ENCODE peak calls at places on chromosomes 1 and 21, in seven cellular contexts. E is K562, T is SK-N-SH, Z is HCT116, S is H1, W is GM12878, R is HepG2. O is an unnamed sample.

GRCh38 chr1:207999274-207999915 is 88.5 kb upstream of the CD34 start:
- DNase-seq in R (no peak), W (no peak), S (no peak), E (no peak), T (no peak), Z (no peak), O (no peak)

GRCh38 chr1:94527447-94528031 is 14.0 kb downstream of the F3 start:
- DNase-seq in Z (peak), T (no peak), E (peak), W (no peak), R (no peak), S (no peak), O (no peak)

GRCh38 chr1:167345386-167345733 is 124.7 kb downstream of the POU2F1 start:
- DNase-seq in Z (no peak), R (no peak), E (no peak), W (no peak), S (no peak), T (no peak), O (no peak)

GRCh38 chr1:206698990-206699586 is 14.4 kb downstream of the MAPKAPK2 start:
- DNase-seq in S (no peak), Z (no peak), W (no peak), E (no peak), R (no peak), T (no peak), O (no peak)

GRCh38 chr1:234683856-234684632 is 74.1 kb upstream of the IRF2BP2 start:
- DNase-seq in T (no peak), S (no peak), E (no peak), W (no peak), Z (peak), R (peak), O (peak)

GRCh38 chr1:159897962-159898361 is 2.0 kb downstream of the CFAP45 start:
- DNase-seq in S (no peak), R (no peak), W (no peak), T (no peak), Z (no peak), E (no peak), O (no peak)

GRCh38 chr1:37667023-37667769 is 25.1 kb upstream of the CDCA8 start:
- DNase-seq in Z (no peak), R (no peak), W (no peak), T (peak), E (no peak), S (no peak), O (no peak)

GRCh38 chr1:200938955-200939354 is 44.3 kb downstream of the INAVA start:
- DNase-seq in T (no peak), S (no peak), E (no peak), W (no peak), R (no peak), Z (no peak), O (no peak)

GRCh38 chr1:22850681-22851080 is 122.0 kb downstream of the LACTBL1 start:
- DNase-seq in R (no peak), S (no peak), T (peak), Z (no peak), W (no peak), E (no peak), O (no peak)

GRCh38 chr1:3192825-3193224 is 123.8 kb downstream of the PRDM16 start:
- DNase-seq in T (no peak), E (no peak), W (no peak), R (peak), S (no peak), Z (no peak), O (no peak)

GRCh38 chr1:71621785-71622184 is 541.0 kb upstream of the ZRANB2 start:
- DNase-seq in E (no peak), S (no peak), T (no peak), Z (no peak), R (no peak), W (no peak), O (no peak)

GRCh38 chr1:15681346-15682290 is 2.5 kb upstream of the PLEKHM2 start:
- DNase-seq in E (no peak), Z (no peak), R (no peak), S (no peak), T (no peak), W (no peak), O (no peak)

GRCh38 chr21:45539796-45540600 is 2.2 kb downstream of the SLC19A1 start:
- DNase-seq in R (no peak), Z (no peak), S (no peak), W (no peak), T (no peak), E (no peak), O (no peak)

GRCh38 chr1:243421784-243422183 is 165.9 kb downstream of the SDCCAG8 start:
- DNase-seq in T (peak), W (no peak), S (no peak), R (no peak), Z (no peak), E (no peak), O (no peak)

GRCh38 chr1:211910917-211911485 is 80.4 kb upstream of the LPGAT1 start:
- DNase-seq in S (no peak), W (no peak), Z (no peak), R (no peak), T (no peak), E (no peak), O (no peak)

DNA sequence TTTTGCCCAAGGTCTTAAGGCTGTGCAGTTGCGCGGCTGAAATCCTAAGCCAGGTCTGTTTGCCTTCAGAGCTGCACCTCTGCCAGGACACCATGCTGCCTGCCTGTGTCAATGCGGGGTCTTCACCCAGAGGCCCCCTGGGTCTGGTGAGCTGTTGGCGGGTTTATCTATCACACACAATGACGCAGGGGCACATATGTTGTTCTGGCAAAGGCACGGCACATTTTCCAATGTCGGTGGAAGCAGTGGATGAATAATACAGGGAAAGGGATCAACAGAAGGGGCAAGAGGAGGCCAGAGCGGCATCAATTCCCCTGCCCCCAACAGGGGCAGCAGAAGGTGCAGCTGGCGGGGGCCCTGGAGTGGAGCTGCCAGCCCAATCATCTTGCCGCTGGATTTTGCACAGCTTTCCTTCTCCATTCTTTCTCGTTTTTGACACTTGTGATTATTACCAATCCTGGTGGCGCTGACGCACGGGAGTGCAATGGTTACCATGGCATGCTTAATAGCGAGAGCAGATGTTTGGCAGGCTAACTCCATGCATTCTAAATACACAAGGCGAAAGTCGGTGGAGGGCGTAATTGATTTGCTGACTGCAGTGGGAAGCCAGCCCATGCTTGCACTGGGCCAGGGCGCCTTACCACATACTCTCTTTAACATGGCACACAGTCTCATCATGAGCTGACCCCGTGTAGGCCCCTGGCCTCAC is 45.8 kb upstream of the CYP2J2 start:
- DNase-seq in T (no peak), E (no peak), R (no peak), S (no peak), W (no peak), Z (no peak), O (no peak)
- TF ChIP-seq YY1 in T (no peak), E (no peak), R (no peak), S (no peak), W (no peak), Z (no peak), O (no peak)

GRCh38 chr1:61101461-61102440 is 19.4 kb downstream of the NFIA start:
- DNase-seq in W (no peak), E (no peak), S (no peak), R (no peak), Z (no peak), T (no peak), O (no peak)

GRCh38 chr1:61100578-61100977 is 18.2 kb downstream of the NFIA start:
- DNase-seq in Z (no peak), E (no peak), S (no peak), W (no peak), R (no peak), T (no peak), O (no peak)

GRCh38 chr1:61109158-61109557 is 26.8 kb downstream of the NFIA start:
- DNase-seq in E (no peak), W (no peak), R (peak), Z (no peak), S (no peak), T (no peak), O (no peak)

GRCh38 chr1:61107638-61108037 is 25.3 kb downstream of the NFIA start:
- DNase-seq in T (no peak), Z (no peak), R (no peak), S (no peak), W (no peak), E (no peak), O (no peak)

GRCh38 chr1:61104213-61104612 is 21.9 kb downstream of the NFIA start:
- DNase-seq in E (no peak), Z (no peak), W (no peak), T (no peak), R (no peak), S (no peak), O (no peak)
- H3K9ac ChIP-seq in E (peak), Z (no peak), W (no peak), T (no peak), R (no peak), S (no peak), O (no peak)

GRCh38 chr1:205518616-205519540 is 14.4 kb downstream of the CDK18 start:
- DNase-seq in Z (no peak), S (no peak), T (no peak), W (no peak), R (no peak), E (no peak), O (no peak)
- TF ChIP-seq YY1 in Z (no peak), S (no peak), T (no peak), W (no peak), R (no peak), E (no peak), O (no peak)

DNA sequence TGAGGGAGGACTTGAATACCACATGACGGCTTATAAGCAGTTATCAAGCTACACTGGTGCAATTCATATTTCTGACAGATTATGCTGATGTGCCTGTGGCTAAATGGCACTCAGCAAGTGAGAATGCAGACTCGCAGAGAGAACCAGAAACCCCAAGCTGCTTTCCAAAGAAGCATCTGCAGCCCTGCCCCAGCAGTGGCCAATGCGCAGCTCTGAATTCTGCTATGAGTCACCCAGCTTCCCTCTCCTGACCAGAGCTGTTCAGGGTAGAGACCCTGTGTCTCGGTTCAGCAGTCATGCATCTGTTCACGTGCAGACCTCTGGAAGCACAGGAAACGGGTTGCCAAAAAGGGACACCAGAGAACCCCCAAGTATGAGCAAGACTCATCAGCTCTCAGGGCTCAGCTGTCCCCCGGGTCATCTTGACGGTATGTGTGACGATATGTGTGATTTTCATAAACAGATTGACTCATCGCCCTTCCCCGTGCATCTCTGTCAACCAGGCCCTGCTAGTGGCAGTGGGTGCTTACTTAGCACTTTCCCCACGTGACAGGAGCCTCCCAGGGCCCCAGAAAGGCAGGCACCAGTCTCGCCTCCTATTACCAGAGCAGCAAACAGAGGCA is 76.3 kb downstream of the ITPKB start:
- DNase-seq in R (no peak), Z (peak), E (peak), T (peak), S (no peak), W (peak), O (peak)
- H3K9ac ChIP-seq in R (no peak), Z (no peak), E (no peak), T (no peak), S (no peak), W (no peak), O (peak)